ENCODE peak calls at places on chromosomes 16 and 17, in nine cellular contexts. H is adrenal gland, Z is BE2C, F is cardiac muscle cell, E is prostate gland, C is fibroblast of villous mesenchyme, D is AG09319, G is choroid plexus epithelial cell, L is ovary. J is an unnamed sample.

GRCh38 chr16:26765087-26765486 is 301.6 kb upstream of the C16orf82 start:
- DNase-seq in H (no peak), L (no peak), C (no peak), E (no peak), G (peak; percentile 10), Z (no peak), D (no peak), F (no peak), J (no peak)

GRCh38 chr16:84950906-84951305 is 60.4 kb downstream of the ZDHHC7 start:
- DNase-seq in F (no peak), E (no peak), Z (peak; percentile 54), L (no peak), C (no peak), G (no peak), H (peak; percentile 26), D (no peak), J (no peak)

GRCh38 chr17:70168044-70168978 is 1.0 kb upstream of the KCNJ2 start:
- DNase-seq in E (peak; percentile 69), L (peak; percentile 58), C (peak; percentile 65), G (peak; percentile 92), Z (peak; percentile 63), D (peak; percentile 36), H (peak; percentile 42), F (peak; percentile 66), J (peak; percentile 30)

GRCh38 chr17:4180791-4181190 is 37.8 kb downstream of the CYB5D2 start:
- DNase-seq in F (peak; percentile 90), L (no peak), G (peak; percentile 64), D (no peak), Z (no peak), H (no peak), C (no peak), E (no peak), J (no peak)

GRCh38 chr17:353213-353837 is 718 bp upstream of the RPH3AL start:
- DNase-seq in G (no peak), D (no peak), H (no peak), L (no peak), E (no peak), F (no peak), C (no peak), Z (no peak), J (no peak)

GRCh38 chr17:57045868-57046671 is 39.0 kb upstream of the AKAP1 start:
- DNase-seq in L (no peak), Z (peak; percentile 8), G (no peak), E (no peak), C (no peak), H (peak; percentile 12), D (no peak), F (no peak), J (no peak)

GRCh38 chr17:72223816-72224215 is 103.0 kb downstream of the SOX9 start:
- DNase-seq in F (no peak), L (no peak), Z (no peak), E (no peak), G (no peak), D (no peak), C (no peak), H (no peak), J (no peak)

GRCh38 chr17:70369296-70369855 is 200.0 kb downstream of the KCNJ2 start:
- DNase-seq in F (no peak), D (no peak), H (no peak), C (no peak), E (no peak), G (peak; percentile 70), L (no peak), Z (no peak), J (no peak)

GRCh38 chr16:35664091-35664693 is 2204.8 kb downstream of the TP53TG3F start:
- DNase-seq in F (no peak), L (no peak), H (no peak), D (no peak), Z (no peak), G (no peak), C (no peak), E (no peak), J (no peak)

GRCh38 chr17:8392674-8393469 is 4.8 kb downstream of the RNF222 start:
- DNase-seq in G (no peak), L (no peak), F (no peak), Z (no peak), H (no peak), C (no peak), E (no peak), D (no peak), J (no peak)

GRCh38 chr17:8062435-8062806 is 23.6 kb downstream of the ALOX15B start:
- DNase-seq in L (no peak), Z (no peak), F (no peak), H (peak; percentile 73), G (peak; percentile 56), E (peak; percentile 66), D (no peak), C (peak; percentile 70), J (no peak)

GRCh38 chr17:11097121-11097520 is 143.9 kb upstream of the SHISA6 start:
- DNase-seq in F (peak; percentile 6), G (no peak), E (no peak), D (no peak), C (no peak), H (no peak), L (no peak), Z (no peak), J (no peak)

GRCh38 chr16:17828012-17828411 is 357.3 kb upstream of the XYLT1 start:
- DNase-seq in D (peak; percentile 34), E (no peak), Z (no peak), C (peak; percentile 86), L (no peak), F (no peak), G (peak; percentile 90), H (no peak), J (no peak)

GRCh38 chr16:17829826-17830225 is 359.1 kb upstream of the XYLT1 start:
- DNase-seq in F (no peak), E (no peak), H (no peak), C (peak; percentile 79), Z (no peak), L (no peak), D (no peak), G (no peak), J (no peak)

GRCh38 chr16:17830651-17831050 is 359.9 kb upstream of the XYLT1 start:
- DNase-seq in E (no peak), H (no peak), G (no peak), F (no peak), D (no peak), Z (no peak), L (no peak), C (peak; percentile 40), J (no peak)

GRCh38 chr16:17832738-17833137 is 362.0 kb upstream of the XYLT1 start:
- DNase-seq in E (no peak), C (no peak), G (no peak), D (no peak), L (no peak), Z (no peak), F (no peak), H (no peak), J (no peak)

DNA sequence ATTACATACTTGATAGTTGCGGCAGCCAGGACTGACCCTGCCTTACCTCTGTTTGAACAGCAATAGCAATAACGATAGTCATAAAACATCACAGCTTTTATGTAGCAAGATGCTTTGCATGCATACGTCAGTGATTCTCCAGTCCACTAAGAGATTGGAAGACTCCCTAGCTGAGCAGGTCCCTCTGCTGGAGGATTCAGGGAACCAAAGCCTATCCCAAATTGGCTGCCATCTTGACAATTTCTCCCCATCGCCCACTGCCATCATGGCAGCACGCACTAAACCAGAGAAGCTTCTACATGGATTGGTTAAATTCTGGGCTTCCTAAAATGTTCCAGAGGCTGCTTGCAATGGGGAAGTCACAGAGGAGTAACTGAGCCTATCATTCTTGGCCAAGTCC is 360.6 kb upstream of the XYLT1 start:
- DNase-seq in Z (no peak), F (no peak), E (no peak), G (peak; percentile 36), L (no peak), C (peak; percentile 45), H (no peak), D (no peak), J (no peak)
- TF ChIP-seq CTCF in Z (peak; percentile 19), F (no peak), E (no peak), G (peak; percentile 47), L (no peak), C (peak; percentile 33), H (no peak), D (no peak), J (peak; percentile 8)

GRCh38 chr16:1812732-1813163 is 13.9 kb downstream of the HAGH start:
- DNase-seq in H (peak; percentile 72), C (peak; percentile 91), Z (peak; percentile 79), D (peak; percentile 27), G (peak; percentile 84), E (peak; percentile 84), L (peak; percentile 75), F (peak; percentile 58), J (no peak)
- TF ChIP-seq CTCF in H (peak; percentile 26), C (peak; percentile 76), Z (peak; percentile 74), D (peak; percentile 55), G (peak; percentile 76), E (peak; percentile 84), L (no peak), F (peak; percentile 67), J (peak; percentile 54)

GRCh38 chr17:35022536-35023063 is 40.9 kb downstream of the RFFL start:
- DNase-seq in H (peak; percentile 71), L (no peak), G (peak; percentile 98), C (peak; percentile 78), E (peak; percentile 83), Z (no peak), D (peak; percentile 30), F (peak; percentile 60), J (no peak)
- TF ChIP-seq CTCF in H (no peak), L (no peak), G (peak; percentile 60), C (peak; percentile 31), E (no peak), Z (no peak), D (no peak), F (peak; percentile 22), J (no peak)

GRCh38 chr17:39996162-39996561 is 15.6 kb downstream of the PSMD3 start:
- DNase-seq in E (no peak), C (no peak), L (no peak), D (no peak), H (no peak), Z (no peak), G (no peak), F (no peak), J (no peak)

GRCh38 chr17:39997543-39997942 is 16.9 kb downstream of the PSMD3 start:
- DNase-seq in C (no peak), Z (no peak), E (no peak), G (no peak), F (no peak), L (no peak), H (no peak), D (no peak), J (no peak)

GRCh38 chr17:39995438-39995837 is 14.8 kb downstream of the PSMD3 start:
- DNase-seq in Z (no peak), F (no peak), H (no peak), C (no peak), G (no peak), D (no peak), L (no peak), E (no peak), J (no peak)

GRCh38 chr17:39996789-39997188 is 16.2 kb downstream of the PSMD3 start:
- DNase-seq in H (peak; percentile 70), G (no peak), L (no peak), C (no peak), E (no peak), Z (no peak), D (no peak), F (no peak), J (no peak)

DNA sequence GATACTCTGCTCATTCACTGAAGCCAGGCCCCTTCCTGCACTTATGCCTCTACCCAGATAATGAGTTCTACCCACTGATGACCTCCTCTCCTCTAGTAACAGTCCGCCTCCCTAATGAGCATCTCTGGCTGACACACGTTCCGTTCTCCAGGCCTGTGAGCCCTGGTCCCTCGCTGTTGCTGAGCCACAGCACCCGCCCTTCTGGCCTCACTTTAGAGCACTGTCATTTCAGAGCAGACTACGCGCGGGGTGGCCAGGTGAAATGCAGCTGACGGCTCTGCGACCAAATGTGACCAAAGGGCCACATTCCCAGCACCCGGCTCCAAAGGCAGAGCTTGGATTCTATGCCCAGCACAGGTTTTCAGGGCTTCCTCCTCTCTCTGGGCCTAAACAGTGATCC is 13.8 kb downstream of the PSMD3 start:
- DNase-seq in Z (no peak), E (no peak), L (no peak), C (no peak), H (no peak), G (no peak), D (no peak), F (no peak), J (no peak)
- TF ChIP-seq CTCF in Z (no peak), E (no peak), L (no peak), C (no peak), H (no peak), G (no peak), D (no peak), F (no peak), J (no peak)